ENCODE peak calls at places on chromosomes 12 and 14, in nine cellular contexts. R is HEK293T, A is NCI-H1092 treated with DMSO at 0.1 percent for 48 hours, L is sigmoid colon, M is HTR-8/SVneo, I is hepatocyte, S is ELR, Y is COLO829, K is GOT3. N is an unnamed sample.

GRCh38 chr12:130009961-130010360 is 106.1 kb upstream of the TMEM132D start:
- DNase-seq in S (no peak), I (no peak), L (no peak), A (no peak), K (no peak), R (no peak), M (no peak), Y (no peak), N (no peak)

GRCh38 chr12:43357141-43357540 is 194.9 kb downstream of the ADAMTS20 start:
- DNase-seq in R (no peak), A (no peak), I (no peak), L (no peak), S (no peak), M (no peak), Y (no peak), K (no peak), N (no peak)

GRCh38 chr12:98543701-98544100 is 28.3 kb downstream of the TMPO start:
- DNase-seq in R (no peak), S (no peak), A (no peak), K (no peak), M (no peak), L (no peak), I (no peak), Y (no peak), N (no peak)

GRCh38 chr14:101736585-101736984 is 24.9 kb upstream of the PPP2R5C start:
- DNase-seq in R (no peak), I (no peak), L (no peak), Y (no peak), A (no peak), M (no peak), K (no peak), S (no peak), N (no peak)

GRCh38 chr12:112419269-112420133 is 754 bp downstream of the PTPN11 start:
- DNase-seq in A (no peak), Y (no peak), K (peak), I (peak), S (peak), R (peak), M (peak), L (peak), N (no peak)

GRCh38 chr12:47079365-47079893 is at the start of gene PCED1B:
- DNase-seq in A (peak), M (no peak), L (peak), Y (no peak), R (peak), S (peak), I (peak), K (peak), N (peak)

GRCh38 chr14:76908834-76909233 is 82.6 kb downstream of the LRRC74A start:
- DNase-seq in I (no peak), K (no peak), L (no peak), M (no peak), R (no peak), A (no peak), S (no peak), Y (no peak), N (peak)

GRCh38 chr14:89486505-89486904 is 69.5 kb upstream of the FOXN3 start:
- DNase-seq in R (no peak), S (no peak), I (no peak), Y (no peak), A (no peak), M (no peak), K (no peak), L (no peak), N (no peak)

N was measured in ascending aorta.